ENCODE peak calls at places on chromosome 5, in eight cellular contexts. M, Z, S, U, V, X, K and J are unnamed samples.
A peak's percentile ranks its signal among the peaks of the same experiment; 100 is the strongest.

GRCh38 chr5:111127453-111128195 is 35.5 kb downstream of the WDR36 start:
- DNase-seq in M (peak; percentile 32), Z (no peak), S (no peak), U (no peak), V (peak; percentile 67), X (no peak), K (no peak), J (no peak)

GRCh38 chr5:126070481-126070880 is 352.7 kb upstream of the GRAMD2B start:
- DNase-seq in M (no peak), Z (no peak), S (no peak), U (no peak), V (no peak), X (no peak), K (no peak), J (no peak)

GRCh38 chr5:134533115-134533815 is 7.8 kb downstream of the JADE2 start:
- DNase-seq in M (no peak), Z (no peak), S (peak; percentile 75), U (no peak), V (no peak), X (no peak), K (no peak), J (no peak)

GRCh38 chr5:6328173-6328572 is 50.2 kb downstream of the MED10 start:
- DNase-seq in M (peak; percentile 75), Z (peak; percentile 12), S (no peak), U (no peak), V (peak; percentile 27), X (peak; percentile 4), K (no peak), J (peak; percentile 36)

GRCh38 chr5:137191179-137191578 is 307.9 kb downstream of the SPOCK1 start:
- DNase-seq in M (no peak), Z (no peak), S (no peak), U (no peak), V (no peak), X (no peak), K (no peak), J (no peak)

GRCh38 chr5:27387535-27388073 is 349.2 kb upstream of the CDH9 start:
- DNase-seq in M (no peak), Z (no peak), S (no peak), U (no peak), V (no peak), X (no peak), K (no peak), J (no peak)

GRCh38 chr5:133552925-133553525 is 59.3 kb downstream of the FSTL4 start:
- DNase-seq in M (peak; percentile 83), Z (peak; percentile 25), S (no peak), U (no peak), V (peak; percentile 55), X (no peak), K (peak; percentile 63), J (peak; percentile 71)

GRCh38 chr5:133910596-133910995 is 57.8 kb downstream of the C5orf15 start:
- DNase-seq in M (no peak), Z (no peak), S (no peak), U (no peak), V (no peak), X (no peak), K (no peak), J (no peak)

GRCh38 chr5:135236951-135237791 is 161.9 kb downstream of the MACROH2A1 start:
- DNase-seq in M (no peak), Z (no peak), S (peak; percentile 50), U (no peak), V (no peak), X (no peak), K (no peak), J (no peak)

GRCh38 chr5:159777049-159777448 is 139.2 kb upstream of the ADRA1B start:
- DNase-seq in M (no peak), Z (no peak), S (no peak), U (no peak), V (no peak), X (no peak), K (no peak), J (no peak)

GRCh38 chr5:131163315-131164119 is 1.5 kb downstream of the HINT1 start:
- DNase-seq in M (no peak), Z (peak; percentile 75), S (no peak), U (no peak), V (peak; percentile 41), X (no peak), K (no peak), J (no peak)

GRCh38 chr5:148820778-148821395 is 5.5 kb upstream of the ADRB2 start:
- DNase-seq in M (no peak), Z (peak; percentile 13), S (no peak), U (no peak), V (peak; percentile 45), X (peak; percentile 24), K (no peak), J (no peak)

GRCh38 chr5:67481362-67481761 is 284.8 kb upstream of the CD180 start:
- DNase-seq in M (no peak), Z (no peak), S (no peak), U (no peak), V (no peak), X (no peak), K (no peak), J (no peak)

GRCh38 chr5:56569051-56569450 is 246.3 kb upstream of the MAP3K1 start:
- DNase-seq in M (no peak), Z (no peak), S (no peak), U (no peak), V (peak; percentile 39), X (no peak), K (no peak), J (no peak)

GRCh38 chr5:150320048-150320555 is 17.4 kb upstream of the ARSI start:
- DNase-seq in M (no peak), Z (no peak), S (peak; percentile 83), U (peak; percentile 82), V (no peak), X (peak; percentile 56), K (no peak), J (no peak)

GRCh38 chr5:158802941-158803341 is 296.8 kb downstream of the EBF1 start:
- DNase-seq in M (no peak), Z (no peak), S (no peak), U (no peak), V (no peak), X (no peak), K (no peak), J (no peak)

GRCh38 chr5:91419571-91420537 is 36.7 kb upstream of the ARRDC3 start:
- DNase-seq in M (peak; percentile 36), Z (peak; percentile 32), S (peak; percentile 45), U (no peak), V (peak; percentile 77), X (peak; percentile 38), K (peak; percentile 27), J (peak; percentile 84)

GRCh38 chr5:144048254-144048856 is 122.1 kb downstream of the YIPF5 start:
- DNase-seq in M (no peak), Z (no peak), S (no peak), U (no peak), V (no peak), X (no peak), K (no peak), J (no peak)

GRCh38 chr5:123371575-123372179 is 51.5 kb downstream of the CEP120 start:
- DNase-seq in M (peak; percentile 53), Z (peak; percentile 22), S (peak; percentile 16), U (no peak), V (no peak), X (no peak), K (no peak), J (peak; percentile 32)

GRCh38 chr5:116455061-116455460 is 119.6 kb downstream of the SEMA6A start:
- DNase-seq in M (no peak), Z (no peak), S (no peak), U (no peak), V (no peak), X (no peak), K (no peak), J (no peak)

GRCh38 chr5:116454417-116454927 is 120.2 kb downstream of the SEMA6A start:
- DNase-seq in M (no peak), Z (no peak), S (no peak), U (peak; percentile 52), V (peak; percentile 9), X (peak; percentile 96), K (peak; percentile 64), J (peak; percentile 38)

GRCh38 chr5:116456036-116456435 is 118.6 kb downstream of the SEMA6A start:
- DNase-seq in M (no peak), Z (no peak), S (no peak), U (no peak), V (no peak), X (no peak), K (no peak), J (no peak)

GRCh38 chr5:116453920-116454319 is 120.7 kb downstream of the SEMA6A start:
- DNase-seq in M (no peak), Z (peak; percentile 61), S (no peak), U (no peak), V (no peak), X (no peak), K (no peak), J (no peak)

GRCh38 chr5:116459306-116459705 is 115.3 kb downstream of the SEMA6A start:
- DNase-seq in M (no peak), Z (no peak), S (no peak), U (no peak), V (no peak), X (no peak), K (no peak), J (no peak)
- TF ChIP-seq CTCF in M (no peak), Z (no peak), S (no peak), U (no peak), V (no peak), X (no peak), K (no peak), J (no peak)

DNA sequence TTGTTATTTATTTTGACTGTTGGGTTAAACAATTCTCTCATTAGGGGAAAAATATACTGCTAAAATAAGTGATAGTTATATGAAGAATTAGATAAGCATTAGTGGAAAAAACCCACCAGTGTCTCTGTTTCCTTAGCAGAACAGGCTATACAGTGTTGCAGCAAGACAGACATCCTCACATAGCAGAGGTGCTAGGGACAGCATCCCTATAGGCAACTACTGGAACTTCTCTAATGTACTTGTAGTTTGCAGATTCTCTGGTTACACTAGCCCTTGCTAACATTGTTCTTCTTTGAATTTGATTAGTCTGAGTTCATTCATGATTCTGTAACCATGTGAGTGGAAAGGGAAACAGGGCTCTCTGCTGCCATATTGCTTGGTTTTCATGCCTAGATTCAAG is 661.8 kb upstream of the RGMB start:
- DNase-seq in M (no peak), Z (no peak), S (no peak), U (no peak), V (no peak), X (no peak), K (no peak), J (no peak)
- TF ChIP-seq CTCF in M (no peak), Z (no peak), S (no peak), U (no peak), V (no peak), X (peak; percentile 16), K (no peak), J (no peak)

DNA sequence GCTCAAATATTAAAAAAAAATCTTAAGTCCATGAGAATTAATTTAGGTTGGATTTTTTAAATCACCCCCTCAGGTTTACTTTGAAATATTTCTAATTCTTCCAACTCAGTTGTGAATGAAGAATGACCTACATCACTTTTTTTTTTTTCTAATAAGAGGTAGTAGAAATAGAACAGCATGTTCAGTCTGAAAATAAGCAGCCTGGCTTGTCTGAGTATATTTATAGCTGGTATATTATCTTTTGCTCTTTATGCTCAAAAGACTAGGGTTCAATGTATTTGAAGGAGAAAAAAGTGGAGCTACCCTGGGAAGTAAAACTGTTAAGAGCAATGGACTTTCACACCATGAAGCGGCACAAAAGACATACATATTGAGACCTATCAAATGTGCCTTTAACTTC is 175.3 kb upstream of the CDH12 start:
- DNase-seq in M (no peak), Z (no peak), S (no peak), U (no peak), V (no peak), X (no peak), K (no peak), J (no peak)
- TF ChIP-seq CTCF in M (no peak), Z (no peak), S (no peak), U (no peak), V (no peak), X (no peak), K (no peak), J (no peak)

GRCh38 chr5:57889558-57889957 is 406.9 kb upstream of the ACTBL2 start:
- DNase-seq in M (no peak), Z (peak; percentile 9), S (no peak), U (peak; percentile 95), V (peak; percentile 52), X (peak; percentile 49), K (no peak), J (no peak)
- TF ChIP-seq CTCF in M (no peak), Z (peak; percentile 58), S (no peak), U (peak; percentile 34), V (peak; percentile 38), X (peak; percentile 35), K (no peak), J (no peak)